ENCODE peak calls at places on chromosomes 2 and 18, in four cellular contexts. E is GM04504, N is hepatic stellate cell, W is astrocyte of the spinal cord. R is an unnamed sample.

GRCh38 chr18:42112657-42113420 is 157.8 kb downstream of the PIK3C3 start:
- DNase-seq in E (no peak), N (no peak), W (peak), R (no peak)

GRCh38 chr18:48202899-48203260 is 206.3 kb downstream of the ZBTB7C start:
- DNase-seq in E (no peak), N (no peak), W (no peak), R (no peak)

GRCh38 chr2:190718652-190719526 is 70.0 kb downstream of the NAB1 start:
- DNase-seq in E (peak), N (peak), W (peak), R (peak)

GRCh38 chr18:38923136-38923535 is 1357.5 kb upstream of the CELF4 start:
- DNase-seq in E (no peak), N (no peak), W (peak), R (no peak)

GRCh38 chr2:169877406-169877805 is 50.2 kb downstream of the UBR3 start:
- DNase-seq in E (no peak), N (no peak), W (peak), R (no peak)

GRCh38 chr18:57286949-57287348 is 65.4 kb upstream of the ST8SIA3 start:
- DNase-seq in E (no peak), N (no peak), W (no peak), R (no peak)

GRCh38 chr18:28163201-28163778 is 13.6 kb downstream of the CDH2 start:
- DNase-seq in E (no peak), N (no peak), W (peak), R (peak)

GRCh38 chr18:34821669-34822210 is 111.6 kb downstream of the DTNA start:
- DNase-seq in E (no peak), N (peak), W (no peak), R (no peak)

GRCh38 chr2:207390302-207391095 is 139.3 kb upstream of the CREB1 start:
- DNase-seq in E (no peak), N (no peak), W (no peak), R (no peak)

GRCh38 chr2:85695121-85695520 is 963 bp downstream of the GNLY start:
- DNase-seq in E (no peak), N (no peak), W (no peak), R (no peak)

GRCh38 chr2:52386433-52386832 is 1354.5 kb upstream of the NRXN1 start:
- DNase-seq in E (no peak), N (no peak), W (no peak), R (no peak)

GRCh38 chr18:33839452-33840225 is 261.6 kb downstream of the ASXL3 start:
- DNase-seq in E (no peak), N (peak), W (peak), R (peak)

GRCh38 chr2:144370937-144371584 is 148.9 kb downstream of the ZEB2 start:
- DNase-seq in E (no peak), N (no peak), W (peak), R (no peak)

GRCh38 chr18:73639788-73640187 is 507.8 kb downstream of the FBXO15 start:
- DNase-seq in E (no peak), N (no peak), W (no peak), R (no peak)

GRCh38 chr2:172299741-172300140 is 127.6 kb upstream of the ITGA6 start:
- DNase-seq in E (peak), N (peak), W (no peak), R (peak)

GRCh38 chr2:68320118-68320641 is 431 bp upstream of the CNRIP1 start:
- DNase-seq in E (no peak), N (no peak), W (no peak), R (no peak)

GRCh38 chr2:174778479-174778962 is 14.2 kb upstream of the CHRNA1 start:
- DNase-seq in E (peak), N (peak), W (peak), R (peak)

GRCh38 chr2:61694312-61695274 is 156.4 kb upstream of the XPO1 start:
- DNase-seq in E (peak), N (peak), W (peak), R (peak)

GRCh38 chr2:105521616-105522015 is 122.8 kb upstream of the FHL2 start:
- DNase-seq in E (no peak), N (no peak), W (no peak), R (no peak)

GRCh38 chr2:11513319-11513718 is 20.5 kb upstream of the GREB1 start:
- DNase-seq in E (no peak), N (no peak), W (no peak), R (no peak)

GRCh38 chr2:29070542-29070941 is 3.8 kb downstream of the PCARE start:
- DNase-seq in E (no peak), N (no peak), W (no peak), R (no peak)

GRCh38 chr2:238242731-238243495 is 3.1 kb upstream of the HES6 start:
- DNase-seq in E (no peak), N (peak), W (no peak), R (no peak)